ENCODE peak calls at places on chromosomes 1 and 21, in six cellular contexts. B is tibial artery; O is right cardiac atrium; X is A673; D is CD8-positive, alpha-beta memory T cell; E is psoas muscle. W is an unnamed sample. For H3K4me1, the result is how much of the 10 kb centered on the place peaks cover.

GRCh38 chr21:32779983-32780382 is 8.4 kb upstream of the PAXBP1 start:
- DNase-seq in B (no peak), O (no peak), X (no peak), D (no peak), E (no peak), W (no peak)

GRCh38 chr21:41344146-41344545 is 17.7 kb upstream of the MX2 start:
- DNase-seq in B (no peak), O (no peak), X (no peak), D (no peak), E (no peak), W (no peak)

GRCh38 chr1:188986751-188987417 is 1490.8 kb downstream of the BRINP3 start:
- DNase-seq in B (no peak), O (no peak), X (no peak), D (no peak), E (no peak), W (no peak)

GRCh38 chr1:212699839-212700596 is at the start of gene BATF3:
- DNase-seq in B (peak), O (peak), X (peak), D (peak), E (peak), W (peak)

GRCh38 chr1:223756002-223756775 is 43.9 kb downstream of the CAPN2 start:
- DNase-seq in B (no peak), O (no peak), X (no peak), D (no peak), E (no peak), W (no peak)

GRCh38 chr1:72830606-72831390 is 548.5 kb upstream of the NEGR1 start:
- DNase-seq in B (no peak), O (no peak), X (peak), D (no peak), E (no peak), W (no peak)

GRCh38 chr1:151156515-151156819 is at the start of gene TNFAIP8L2:
- DNase-seq in B (no peak), O (peak), X (no peak), D (peak), E (peak), W (peak)

GRCh38 chr1:202349263-202349928 is 897 bp downstream of the PPP1R12B start:
- DNase-seq in B (no peak), O (peak), X (peak), D (no peak), E (no peak), W (no peak)

DNA sequence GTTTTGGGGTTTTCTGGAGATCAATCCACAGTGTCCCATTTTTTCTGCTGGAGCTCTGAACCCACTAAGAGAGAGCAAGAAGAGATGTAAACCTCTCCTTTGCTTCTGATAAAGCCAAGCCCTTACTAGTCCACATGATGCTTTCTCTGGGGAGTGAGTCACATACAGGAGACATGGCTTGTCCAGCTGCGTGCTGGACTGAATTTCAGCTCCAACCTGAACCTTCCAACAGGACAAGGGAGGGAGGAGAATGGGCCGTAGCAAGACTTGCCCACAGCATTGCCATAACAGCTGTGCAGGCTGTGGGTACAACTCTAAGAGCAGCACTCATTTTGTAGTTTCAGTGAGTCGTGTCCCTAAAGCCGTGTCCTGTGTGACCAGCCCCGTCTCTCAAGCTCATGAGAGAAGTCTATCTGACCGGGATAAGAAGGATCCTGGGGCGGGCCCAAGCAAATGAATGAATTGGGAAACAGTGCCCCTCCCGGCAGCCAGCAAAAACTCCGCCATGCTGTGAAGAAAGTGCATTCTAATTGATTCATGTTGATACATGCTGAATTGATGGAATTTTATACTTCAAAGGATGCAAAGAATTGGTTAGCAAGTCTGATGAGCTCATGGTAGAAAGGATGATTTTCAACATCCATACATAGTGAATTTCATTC is 195.2 kb downstream of the GABPA start:
- DNase-seq in B (no peak), O (no peak), X (peak), D (no peak), E (peak), W (no peak)
- H3K27ac ChIP-seq in B (peak), O (peak), X (no peak), D (no peak), E (peak), W (no peak)

GRCh38 chr1:44240802-44241671 is 27.8 kb downstream of the DMAP1 start:
- DNase-seq in B (no peak), O (no peak), X (no peak), D (no peak), E (no peak), W (no peak)

GRCh38 chr1:44239961-44240371 is 26.7 kb downstream of the DMAP1 start:
- DNase-seq in B (peak), O (no peak), X (no peak), D (no peak), E (peak), W (no peak)

GRCh38 chr1:44237721-44238457 is 24.6 kb downstream of the DMAP1 start:
- DNase-seq in B (peak), O (no peak), X (peak), D (no peak), E (no peak), W (no peak)

GRCh38 chr1:44238651-44239050 is 25.4 kb downstream of the DMAP1 start:
- DNase-seq in B (no peak), O (no peak), X (no peak), D (no peak), E (no peak), W (no peak)

GRCh38 chr1:44239337-44239960 is 26.2 kb downstream of the DMAP1 start:
- DNase-seq in B (peak), O (peak), X (peak), D (no peak), E (no peak), W (no peak)
- H3K4me1 ChIP-seq in B (under half), O (under half), X (half or more), D (under half), E (under half), W (under half)

GRCh38 chr1:30984167-30984870 is 75.8 kb upstream of the SDC3 start:
- DNase-seq in B (no peak), O (no peak), X (no peak), D (no peak), E (no peak), W (no peak)
- H3K27ac ChIP-seq in B (peak), O (no peak), X (no peak), D (no peak), E (peak), W (no peak)

GRCh38 chr1:207815913-207816312 is 64.1 kb downstream of the CD46 start:
- DNase-seq in B (no peak), O (no peak), X (no peak), D (no peak), E (peak), W (no peak)
- H3K4me1 ChIP-seq in B (half or more), O (half or more), X (under half), D (under half), E (half or more), W (under half)

DNA sequence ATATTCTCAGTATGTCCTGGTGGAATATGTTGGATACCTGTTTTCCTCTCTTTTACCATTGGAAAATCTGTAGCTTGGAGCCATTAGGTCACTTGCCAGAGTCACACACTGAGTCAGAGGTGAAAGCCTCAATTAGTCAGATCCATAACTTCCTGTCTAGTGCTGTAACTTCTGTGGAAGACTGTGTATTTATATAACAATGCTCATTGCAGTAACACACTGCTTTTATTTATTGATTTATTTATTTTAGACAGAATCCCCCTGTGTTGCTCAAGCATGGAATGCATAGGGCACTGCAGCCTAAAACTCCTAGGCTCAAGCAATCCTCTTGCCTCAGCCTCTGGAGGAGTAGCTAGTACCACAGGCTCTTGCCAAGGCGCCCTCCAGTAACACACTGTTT is 1.3 kb upstream of the DOCK7 start:
- DNase-seq in B (no peak), O (no peak), X (peak), D (no peak), E (no peak), W (no peak)
- H3K27ac ChIP-seq in B (peak), O (peak), X (peak), D (no peak), E (no peak), W (no peak)

GRCh38 chr1:61183471-61184034 is 101.2 kb downstream of the NFIA start:
- DNase-seq in B (peak), O (peak), X (no peak), D (no peak), E (no peak), W (no peak)

GRCh38 chr1:61186753-61187152 is 104.4 kb downstream of the NFIA start:
- DNase-seq in B (no peak), O (no peak), X (no peak), D (no peak), E (no peak), W (no peak)

GRCh38 chr1:61184714-61185106 is 102.3 kb downstream of the NFIA start:
- DNase-seq in B (no peak), O (no peak), X (no peak), D (no peak), E (no peak), W (no peak)

GRCh38 chr1:61182049-61182448 is 99.7 kb downstream of the NFIA start:
- DNase-seq in B (no peak), O (no peak), X (no peak), D (no peak), E (no peak), W (no peak)

DNA sequence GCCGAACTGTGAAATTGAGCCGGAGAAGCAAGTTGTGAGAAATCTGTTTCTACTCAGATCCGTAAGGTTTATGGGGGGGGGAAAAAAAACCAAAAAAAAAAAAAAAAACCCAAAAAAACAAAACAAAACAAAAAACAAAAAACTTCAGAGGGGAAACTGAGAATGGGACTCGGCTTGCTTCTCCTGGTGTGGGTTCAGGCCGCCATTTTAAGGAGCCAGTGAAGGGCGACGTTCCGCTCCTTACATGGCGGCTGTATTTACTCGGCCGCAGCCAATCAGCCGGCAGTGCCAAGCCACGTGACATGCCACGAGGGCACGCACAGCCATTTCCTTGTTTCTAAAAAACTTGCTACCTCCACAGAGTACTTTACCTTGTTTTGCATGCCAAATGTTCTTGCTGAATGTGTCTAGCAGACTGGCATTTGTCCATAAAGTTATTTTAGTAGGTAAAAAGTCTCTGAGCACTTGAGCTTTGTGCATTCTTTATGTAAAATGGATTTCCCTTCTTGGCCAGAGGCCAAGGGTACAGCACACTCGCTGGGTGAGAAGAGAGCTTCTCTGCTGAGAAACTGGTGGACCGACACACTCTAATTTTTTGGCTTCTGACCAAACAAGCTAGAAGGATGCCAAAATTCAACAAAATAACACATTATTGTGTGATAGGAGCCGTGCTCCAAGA is 101.8 kb downstream of the NFIA start:
- DNase-seq in B (peak), O (peak), X (peak), D (no peak), E (peak), W (no peak)
- H3K4me1 ChIP-seq in B (half or more), O (under half), X (under half), D (under half), E (half or more), W (under half)